ENCODE peak calls at places on chromosomes 12 and 14, in eight cellular contexts. Z is HFF-Myc; X is colonic mucosa; T is AG10803; U is heart right ventricle; P is tibial nerve; D is Caco-2; R is CD8-positive, alpha-beta T cell. O is an unnamed sample.

GRCh38 chr14:75373616-75374015 is 54.2 kb upstream of the JDP2 start:
- DNase-seq in X (no peak), P (no peak), Z (no peak), T (no peak), R (no peak), D (no peak), U (no peak), O (no peak)

GRCh38 chr12:47817272-47818006 is 2.3 kb downstream of the HDAC7 start:
- DNase-seq in T (no peak), P (no peak), D (no peak), Z (no peak), X (no peak), U (no peak), R (no peak), O (no peak)

GRCh38 chr14:22699801-22700564 is 55.8 kb upstream of the OR6J1 start:
- DNase-seq in U (no peak), D (peak; percentile 57), Z (no peak), P (no peak), T (no peak), X (no peak), R (no peak), O (no peak)

GRCh38 chr14:75257241-75257640 is 21.4 kb upstream of the FOS start:
- DNase-seq in U (no peak), T (no peak), P (no peak), Z (no peak), X (no peak), D (no peak), R (no peak), O (no peak)

GRCh38 chr12:65414526-65414925 is 136.0 kb downstream of the MSRB3 start:
- DNase-seq in T (peak; percentile 25), P (no peak), D (no peak), X (no peak), U (no peak), R (no peak), Z (no peak), O (no peak)

GRCh38 chr14:21098134-21098891 is at the start of gene ZNF219:
- DNase-seq in D (peak; percentile 81), Z (no peak), X (peak; percentile 85), U (peak; percentile 68), T (peak; percentile 65), P (no peak), R (no peak), O (peak; percentile 30)

GRCh38 chr14:70473825-70474224 is 21.9 kb downstream of the ADAM21 start:
- DNase-seq in D (no peak), P (no peak), Z (no peak), U (no peak), R (no peak), T (no peak), X (no peak), O (no peak)

GRCh38 chr12:116697305-116698130 is 40.4 kb downstream of the SPRING1 start:
- DNase-seq in Z (no peak), U (peak; percentile 38), T (no peak), X (peak; percentile 42), P (no peak), R (no peak), D (peak; percentile 77), O (no peak)

GRCh38 chr12:68831751-68832503 is 23.9 kb downstream of the MDM2 start:
- DNase-seq in X (no peak), R (no peak), T (peak; percentile 35), U (no peak), D (no peak), Z (no peak), P (no peak), O (no peak)

GRCh38 chr14:72688990-72689677 is 204.8 kb downstream of the DPF3 start:
- DNase-seq in P (no peak), T (no peak), U (no peak), D (no peak), R (no peak), Z (no peak), X (no peak), O (no peak)

GRCh38 chr14:92684801-92685560 is 63.4 kb downstream of the LGMN start:
- DNase-seq in D (no peak), X (no peak), P (no peak), U (no peak), T (no peak), Z (no peak), R (no peak), O (no peak)

GRCh38 chr12:112942572-112942971 is 4.3 kb downstream of the OAS3 start:
- DNase-seq in U (no peak), P (no peak), T (no peak), Z (no peak), R (no peak), D (no peak), X (no peak), O (no peak)

GRCh38 chr12:46409974-46410373 is 37.4 kb upstream of the SLC38A2 start:
- DNase-seq in X (no peak), T (no peak), P (no peak), R (no peak), U (no peak), D (no peak), Z (no peak), O (no peak)

GRCh38 chr14:24308342-24309124 is 756 bp upstream of the CIDEB start:
- DNase-seq in R (no peak), Z (no peak), U (no peak), D (no peak), X (no peak), T (no peak), P (no peak), O (no peak)

GRCh38 chr12:79275631-79276030 is 411.1 kb downstream of the SYT1 start:
- DNase-seq in T (no peak), R (no peak), P (no peak), X (no peak), U (no peak), D (no peak), Z (no peak), O (peak; percentile 41)

GRCh38 chr12:55929306-55929791 is 1.6 kb upstream of the DGKA start:
- DNase-seq in T (no peak), D (no peak), Z (no peak), R (peak; percentile 82), U (peak; percentile 24), X (peak; percentile 58), P (no peak), O (no peak)

GRCh38 chr12:71060426-71060825 is 97.4 kb downstream of the TSPAN8 start:
- DNase-seq in T (no peak), D (no peak), Z (no peak), R (no peak), U (no peak), P (no peak), X (no peak), O (no peak)

GRCh38 chr12:91144053-91144452 is 32.8 kb upstream of the LUM start:
- DNase-seq in U (no peak), P (no peak), X (no peak), D (no peak), Z (no peak), T (no peak), R (no peak), O (peak; percentile 51)

GRCh38 chr12:111420494-111420893 is 14.8 kb downstream of the SH2B3 start:
- DNase-seq in D (no peak), T (no peak), P (no peak), X (no peak), R (no peak), U (no peak), Z (no peak), O (no peak)

GRCh38 chr14:95519699-95520098 is 3.2 kb upstream of the SYNE3 start:
- DNase-seq in R (peak; percentile 64), U (peak; percentile 62), T (peak; percentile 92), P (peak; percentile 72), Z (peak; percentile 80), D (no peak), X (peak; percentile 69), O (peak; percentile 81)

GRCh38 chr12:52210186-52210924 is 18.5 kb upstream of the KRT80 start:
- DNase-seq in Z (no peak), P (peak; percentile 21), U (no peak), X (no peak), T (peak; percentile 85), R (no peak), D (no peak), O (no peak)

GRCh38 chr12:34388636-34389377 is 366.5 kb downstream of the ALG10 start:
- DNase-seq in D (no peak), U (no peak), Z (no peak), R (no peak), X (no peak), T (no peak), P (no peak), O (no peak)

GRCh38 chr12:20624718-20625117 is 70.4 kb upstream of the SLCO1C1 start:
- DNase-seq in U (no peak), X (peak; percentile 23), Z (no peak), T (peak; percentile 22), R (no peak), P (no peak), D (no peak), O (peak; percentile 30)
- TF ChIP-seq CTCF in U (peak; percentile 35), X (no peak), Z (peak; percentile 55), T (peak; percentile 58), R (no peak), P (no peak), D (peak; percentile 63), O (peak; percentile 53)

DNA sequence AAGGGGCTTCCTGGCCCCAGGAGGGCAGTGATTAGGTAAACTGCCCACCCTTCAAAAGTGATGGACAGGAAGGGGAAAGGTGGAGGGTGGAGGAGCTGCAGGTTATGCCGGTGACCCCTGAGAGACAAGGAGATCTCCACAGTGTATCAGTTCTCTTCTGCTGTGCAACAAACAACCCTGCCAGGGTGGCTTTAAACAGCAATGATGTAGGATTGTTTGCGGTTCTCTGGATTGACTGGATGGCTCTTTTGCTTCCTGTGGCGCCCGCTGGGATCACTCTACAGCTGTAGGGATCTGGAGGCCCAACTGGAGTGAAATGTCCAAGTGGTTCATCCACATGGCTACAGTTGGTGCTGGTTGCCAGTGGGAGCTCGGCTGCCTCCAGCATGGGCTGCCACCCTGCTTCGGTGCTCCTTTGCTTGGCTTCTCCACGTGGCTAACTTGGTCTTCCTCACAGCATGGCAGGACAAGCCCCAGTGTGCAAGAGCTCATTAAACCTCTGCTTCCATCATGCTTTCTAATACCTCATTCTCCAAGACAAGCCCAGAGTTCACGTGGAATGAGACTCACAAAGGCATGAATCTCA is 8.6 kb upstream of the ANKRD9 start:
- DNase-seq in D (no peak), P (no peak), U (no peak), Z (no peak), T (no peak), R (no peak), X (no peak), O (no peak)
- H3K4me3 ChIP-seq in D (no peak overlapping the region), P (no peak overlapping the region), U (no peak overlapping the region), Z (no peak overlapping the region), T (no peak overlapping the region), R (no peak overlapping the region), X (no peak overlapping the region), O (no peak overlapping the region)

GRCh38 chr14:100237735-100238418 is 1.1 kb upstream of the YY1 start:
- DNase-seq in T (peak; percentile 38), D (peak; percentile 40), Z (no peak), R (peak; percentile 37), P (no peak), U (peak; percentile 50), X (peak; percentile 59), O (peak; percentile 39)
- TF ChIP-seq CTCF in T (no peak), D (no peak), Z (no peak), R (no peak), P (no peak), U (no peak), X (no peak), O (no peak)

DNA sequence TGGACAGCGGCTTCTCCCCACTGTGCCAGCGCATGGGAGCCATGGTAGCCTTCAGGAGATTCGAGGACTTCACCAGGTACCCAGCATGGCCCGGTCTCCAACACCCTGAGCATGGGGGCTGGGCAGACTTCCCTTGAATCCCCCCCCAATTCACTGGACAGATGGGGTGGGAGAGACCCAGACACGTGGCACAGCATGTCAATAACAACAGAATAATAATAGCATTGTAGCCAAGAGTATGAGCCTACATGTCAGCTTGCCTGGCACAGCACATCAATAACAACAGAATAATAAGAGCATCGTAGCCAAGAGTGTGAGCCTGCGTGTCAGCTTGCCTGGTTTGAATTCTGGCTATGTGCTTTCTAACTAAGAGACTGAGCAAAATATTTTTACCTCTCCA is 76.4 kb downstream of the FOXN4 start:
- DNase-seq in Z (no peak), P (no peak), D (no peak), X (no peak), R (no peak), U (no peak), T (no peak), O (no peak)
- H3K4me3 ChIP-seq in Z (no peak overlapping the region), P (no peak overlapping the region), D (no peak overlapping the region), X (no peak overlapping the region), R (no peak overlapping the region), U (no peak overlapping the region), T (no peak overlapping the region), O (no peak overlapping the region)

O was measured in astrocyte of the spinal cord.